ENCODE peak calls at places on chromosome X, in six cellular contexts. V is brain microvascular endothelial cell, N is SK-N-SH, T is heart left ventricle, E is GM23338, X is body of pancreas. J is an unnamed sample.

GRCh38 chrX:64202808-64203320 is 2.6 kb downstream of the AMER1 start:
- DNase-seq in V (no peak), N (no peak), T (no peak), E (no peak), X (no peak), J (no peak)

GRCh38 chrX:111103246-111103645 is 7.3 kb downstream of the PAK3 start:
- DNase-seq in V (no peak), N (no peak), T (no peak), E (no peak), X (no peak), J (no peak)

GRCh38 chrX:110414679-110415439 is 56.2 kb downstream of the RTL9 start:
- DNase-seq in V (peak), N (no peak), T (no peak), E (no peak), X (no peak), J (no peak)

GRCh38 chrX:94830717-94831116 is 1156.7 kb downstream of the FAM133A start:
- DNase-seq in V (no peak), N (no peak), T (no peak), E (no peak), X (no peak), J (no peak)

GRCh38 chrX:77918568-77918967 is 8.1 kb downstream of the ATP7A start:
- DNase-seq in V (no peak), N (no peak), T (no peak), E (no peak), X (no peak), J (no peak)

GRCh38 chrX:37646254-37646653 is 39.3 kb upstream of the XK start:
- DNase-seq in V (no peak), N (no peak), T (no peak), E (no peak), X (no peak), J (no peak)

GRCh38 chrX:123322531-123322930 is 138.5 kb downstream of the GRIA3 start:
- DNase-seq in V (no peak), N (no peak), T (no peak), E (no peak), X (no peak), J (no peak)

GRCh38 chrX:44343412-44343942 is at the start of gene EFHC2:
- DNase-seq in V (peak), N (peak), T (peak), E (peak), X (peak), J (no peak)

GRCh38 chrX:120446503-120446902 is 22.6 kb downstream of the LAMP2 start:
- DNase-seq in V (no peak), N (no peak), T (no peak), E (no peak), X (no peak), J (no peak)

GRCh38 chrX:37757082-37757481 is 22.8 kb upstream of the CYBB start:
- DNase-seq in V (no peak), N (no peak), T (no peak), E (no peak), X (no peak), J (no peak)

GRCh38 chrX:34132028-34132427 is at the start of gene FAM47A:
- DNase-seq in V (no peak), N (no peak), T (no peak), E (no peak), X (peak), J (no peak)

GRCh38 chrX:153626863-153627674 is 19.9 kb upstream of the DUSP9 start:
- DNase-seq in V (no peak), N (no peak), T (peak), E (no peak), X (peak), J (no peak)

GRCh38 chrX:25196221-25196620 is 180.5 kb upstream of the ARX start:
- DNase-seq in V (no peak), N (no peak), T (no peak), E (no peak), X (no peak), J (no peak)

DNA sequence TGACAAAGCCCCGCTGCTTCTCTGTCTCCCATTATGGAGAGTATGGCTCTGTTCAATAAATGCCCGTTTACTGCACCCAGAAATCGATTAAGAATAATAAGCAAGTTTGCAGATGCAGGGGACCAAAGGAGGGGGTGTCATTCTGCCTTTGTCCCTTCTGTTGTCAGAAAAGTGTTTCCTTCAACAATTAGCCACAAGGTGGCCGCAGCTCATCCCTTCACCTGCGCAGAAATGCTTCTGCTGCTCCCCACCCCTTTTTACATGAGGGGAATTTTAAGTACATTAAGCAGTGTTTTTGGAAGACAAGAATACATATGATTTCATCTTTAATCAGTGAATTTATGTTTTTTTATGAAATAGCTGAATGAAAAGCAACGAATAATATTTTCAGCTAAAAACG is 175.6 kb upstream of the ARX start:
- DNase-seq in V (no peak), N (no peak), T (no peak), E (peak), X (no peak), J (no peak)
- TF ChIP-seq CTCF in V (peak), N (peak), T (no peak), E (peak), X (no peak), J (no peak)

GRCh38 chrX:22800806-22801205 is 199.0 kb upstream of the DDX53 start:
- DNase-seq in V (no peak), N (no peak), T (no peak), E (no peak), X (no peak), J (no peak)
- H3K27ac ChIP-seq in V (peak), N (peak), T (no peak), E (no peak), X (no peak), J (no peak)

DNA sequence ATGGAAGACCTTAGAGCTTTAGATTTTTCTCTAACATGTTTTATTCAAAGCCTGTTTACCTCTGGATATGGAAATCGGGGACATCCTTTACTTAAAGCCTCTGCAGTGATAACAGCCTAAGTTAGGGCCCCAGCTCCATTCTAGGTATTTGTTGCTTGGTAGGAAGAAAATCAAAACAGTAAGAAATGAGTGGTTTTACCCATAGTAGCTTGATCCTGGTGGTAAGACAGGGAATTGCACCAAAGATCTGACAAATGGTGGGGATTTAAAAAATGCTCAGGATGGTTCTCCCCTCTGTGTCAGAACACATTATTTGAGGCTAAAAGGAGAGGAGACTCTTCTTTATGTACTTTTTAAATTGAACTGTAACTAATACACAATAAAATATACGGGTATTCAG is 52.4 kb downstream of the AFF2 start:
- DNase-seq in V (no peak), N (no peak), T (no peak), E (peak), X (no peak), J (no peak)
- TF ChIP-seq CTCF in V (peak), N (peak), T (no peak), E (peak), X (no peak), J (no peak)

GRCh38 chrX:17464196-17464595 is 89.2 kb downstream of the NHS start:
- DNase-seq in V (peak), N (no peak), T (no peak), E (no peak), X (no peak), J (peak)

GRCh38 chrX:17459596-17459995 is 84.6 kb downstream of the NHS start:
- DNase-seq in V (peak), N (no peak), T (no peak), E (no peak), X (no peak), J (peak)

GRCh38 chrX:17456526-17456925 is 81.5 kb downstream of the NHS start:
- DNase-seq in V (no peak), N (no peak), T (no peak), E (no peak), X (no peak), J (no peak)

GRCh38 chrX:17453791-17454190 is 78.8 kb downstream of the NHS start:
- DNase-seq in V (no peak), N (no peak), T (no peak), E (no peak), X (no peak), J (no peak)

DNA sequence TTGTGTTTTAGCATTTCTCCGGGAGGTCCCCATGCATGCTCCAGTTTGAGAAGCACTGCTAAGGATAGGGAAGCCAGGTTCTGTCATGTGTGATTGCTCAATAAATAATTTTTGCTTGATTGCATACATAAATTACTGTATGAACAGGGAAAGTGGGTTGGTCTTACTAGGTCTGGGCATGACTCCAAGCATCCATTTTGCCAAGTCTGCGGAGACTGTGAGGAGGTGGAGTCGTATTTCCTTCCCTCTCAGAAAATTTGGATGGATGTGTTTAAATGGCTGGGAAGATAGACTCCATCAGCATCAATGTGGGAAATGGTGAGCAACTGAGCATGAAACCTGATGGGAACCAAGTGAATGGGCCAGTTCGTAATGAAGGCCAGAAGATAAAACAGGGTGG is 84.0 kb downstream of the NHS start:
- DNase-seq in V (no peak), N (no peak), T (no peak), E (no peak), X (peak), J (peak)
- H3K27ac ChIP-seq in V (peak), N (peak), T (peak), E (no peak), X (no peak), J (no peak)

GRCh38 chrX:118345401-118346257 is at the start of gene WDR44:
- DNase-seq in V (peak), N (peak), T (peak), E (peak), X (peak), J (peak)

GRCh38 chrX:118348186-118348810 is 2.4 kb downstream of the WDR44 start:
- DNase-seq in V (no peak), N (no peak), T (no peak), E (peak), X (no peak), J (no peak)

GRCh38 chrX:118349188-118349587 is 3.3 kb downstream of the WDR44 start:
- DNase-seq in V (no peak), N (no peak), T (no peak), E (no peak), X (no peak), J (no peak)

GRCh38 chrX:118346258-118347094 is 570 bp downstream of the WDR44 start:
- DNase-seq in V (peak), N (peak), T (peak), E (peak), X (peak), J (peak)

GRCh38 chrX:118347131-118347530 is 1.2 kb downstream of the WDR44 start:
- DNase-seq in V (peak), N (peak), T (no peak), E (no peak), X (no peak), J (peak)
- TF ChIP-seq CTCF in V (no peak), N (no peak), T (no peak), E (no peak), X (no peak), J (no peak)

GRCh38 chrX:2406891-2407518 is 93.8 kb downstream of the DHRSX start:
- DNase-seq in V (no peak), N (no peak), T (no peak), E (no peak), X (no peak), J (no peak)

GRCh38 chrX:2410279-2411020 is 90.3 kb downstream of the DHRSX start:
- DNase-seq in V (no peak), N (no peak), T (no peak), E (no peak), X (peak), J (no peak)

GRCh38 chrX:2409796-2410195 is 91.0 kb downstream of the DHRSX start:
- DNase-seq in V (no peak), N (no peak), T (no peak), E (no peak), X (no peak), J (no peak)

GRCh38 chrX:2412131-2412530 is 88.6 kb downstream of the DHRSX start:
- DNase-seq in V (no peak), N (no peak), T (no peak), E (no peak), X (no peak), J (no peak)

GRCh38 chrX:2408856-2409255 is 91.9 kb downstream of the DHRSX start:
- DNase-seq in V (no peak), N (no peak), T (no peak), E (no peak), X (no peak), J (no peak)
- H3K27ac ChIP-seq in V (no peak), N (no peak), T (no peak), E (no peak), X (no peak), J (no peak)

GRCh38 chrX:129790146-129790545 is 10.4 kb downstream of the SASH3 start:
- DNase-seq in V (no peak), N (no peak), T (no peak), E (no peak), X (no peak), J (no peak)
- TF ChIP-seq CTCF in V (no peak), N (no peak), T (no peak), E (no peak), X (no peak), J (no peak)

DNA sequence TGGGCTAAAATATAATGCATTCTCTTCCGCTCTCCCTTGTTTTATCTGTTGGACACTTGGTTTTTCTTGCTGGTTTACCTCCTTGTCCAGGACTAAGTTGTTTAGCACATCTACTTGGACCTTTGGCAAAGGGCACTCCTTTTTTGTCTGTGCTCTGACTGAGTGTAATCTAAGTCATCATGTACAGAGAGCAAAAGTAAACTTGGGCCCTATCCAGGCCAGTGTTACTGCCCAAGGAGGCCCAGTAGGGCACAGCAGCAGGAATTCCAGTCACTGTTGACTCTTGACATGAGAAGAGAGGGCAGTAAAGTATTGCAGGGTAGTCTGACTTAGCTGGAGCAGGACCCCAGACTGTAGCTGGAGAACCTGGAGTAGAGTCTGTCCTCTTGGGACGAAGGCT is 445.5 kb downstream of the ZIC3 start:
- DNase-seq in V (no peak), N (no peak), T (no peak), E (no peak), X (no peak), J (no peak)
- H3K27ac ChIP-seq in V (no peak), N (no peak), T (no peak), E (no peak), X (no peak), J (no peak)

GRCh38 chrX:69060631-69061408 is 104.4 kb downstream of the PJA1 start:
- DNase-seq in V (no peak), N (no peak), T (peak), E (peak), X (peak), J (peak)
- TF ChIP-seq CTCF in V (peak), N (peak), T (peak), E (peak), X (peak), J (no peak)

DNA sequence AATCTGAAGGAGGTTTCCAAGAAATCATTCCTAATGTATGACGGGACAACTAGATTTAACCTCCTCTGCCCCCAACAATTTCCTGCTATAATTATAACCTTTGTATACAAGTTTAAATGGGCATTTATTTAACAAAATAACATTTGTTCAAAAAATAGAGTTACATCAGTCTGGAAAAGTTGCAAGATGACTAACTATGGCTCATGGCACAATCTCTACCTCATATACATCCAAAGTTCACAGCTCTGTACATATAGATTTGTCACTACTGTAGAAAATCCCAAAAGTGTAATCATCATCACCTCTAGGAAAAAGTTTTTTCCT is 3.8 kb upstream of the RPS6KA3 start:
- DNase-seq in V (no peak), N (no peak), T (no peak), E (no peak), X (no peak), J (no peak)
- H3K27ac ChIP-seq in V (no peak), N (no peak), T (no peak), E (no peak), X (no peak), J (no peak)